ENCODE peak calls at places on chromosomes 3 and 15, in five cellular contexts. K is endothelial cell of umbilical vein, M is suprapubic skin, L is cardiac fibroblast, W is SJSA1. X is an unnamed sample.

GRCh38 chr15:98155356-98155755 is 194.9 kb downstream of the ARRDC4 start:
- DNase-seq in K (no peak), M (no peak), L (no peak), W (no peak), X (no peak)

GRCh38 chr3:177561769-177562360 is 364.6 kb upstream of the TBL1XR1 start:
- DNase-seq in K (no peak), M (no peak), L (no peak), W (no peak), X (no peak)

GRCh38 chr3:23202203-23202920 is 765 bp upstream of the UBE2E2 start:
- DNase-seq in K (peak), M (peak), L (peak), W (no peak), X (peak)

GRCh38 chr15:56772868-56773639 is 39.7 kb upstream of the ZNF280D start:
- DNase-seq in K (no peak), M (no peak), L (no peak), W (no peak), X (no peak)

GRCh38 chr15:25087137-25087536 is 132.3 kb downstream of the SNRPN start:
- DNase-seq in K (no peak), M (no peak), L (no peak), W (peak), X (no peak)

GRCh38 chr3:161175506-161175905 is 45.6 kb upstream of the NMD3 start:
- DNase-seq in K (peak), M (no peak), L (no peak), W (no peak), X (no peak)

GRCh38 chr3:108416111-108416869 is 94.1 kb downstream of the MYH15 start:
- DNase-seq in K (no peak), M (no peak), L (no peak), W (no peak), X (no peak)

GRCh38 chr15:51144021-51144532 is 49.4 kb upstream of the TNFAIP8L3 start:
- DNase-seq in K (peak), M (no peak), L (peak), W (no peak), X (no peak)

GRCh38 chr3:16012086-16012485 is 162.4 kb upstream of the GALNT15 start:
- DNase-seq in K (no peak), M (no peak), L (no peak), W (no peak), X (no peak)

GRCh38 chr3:141184430-141184829 is 47.2 kb upstream of the PXYLP1 start:
- DNase-seq in K (no peak), M (no peak), L (no peak), W (no peak), X (no peak)

GRCh38 chr3:152245498-152246175 is 23.1 kb upstream of the MBNL1 start:
- DNase-seq in K (no peak), M (no peak), L (no peak), W (no peak), X (no peak)

GRCh38 chr15:72785452-72786243 is 2.1 kb upstream of the ADPGK start:
- DNase-seq in K (no peak), M (no peak), L (peak), W (peak), X (no peak)

GRCh38 chr3:109154989-109155388 is 18.5 kb downstream of the C3orf85 start:
- DNase-seq in K (no peak), M (no peak), L (no peak), W (no peak), X (no peak)

GRCh38 chr3:13543251-13543650 is 5.7 kb upstream of the FBLN2 start:
- DNase-seq in K (no peak), M (peak), L (peak), W (peak), X (peak)

GRCh38 chr15:75928680-75929608 is 25.3 kb downstream of the FBXO22 start:
- DNase-seq in K (no peak), M (no peak), L (peak), W (no peak), X (no peak)

GRCh38 chr15:56460046-56460445 is 4.9 kb downstream of the MNS1 start:
- DNase-seq in K (no peak), M (no peak), L (no peak), W (no peak), X (no peak)

GRCh38 chr3:12964713-12965612 is 108.3 kb downstream of the IQSEC1 start:
- DNase-seq in K (no peak), M (no peak), L (no peak), W (no peak), X (no peak)

GRCh38 chr15:85889956-85890619 is 95.4 kb upstream of the KLHL25 start:
- DNase-seq in K (no peak), M (no peak), L (no peak), W (peak), X (no peak)

GRCh38 chr15:29770796-29771195 is 51.5 kb downstream of the TJP1 start:
- DNase-seq in K (no peak), M (no peak), L (no peak), W (peak), X (no peak)

GRCh38 chr15:53625260-53625659 is 134.2 kb downstream of the WDR72 start:
- DNase-seq in K (no peak), M (no peak), L (no peak), W (no peak), X (no peak)

GRCh38 chr3:184133840-184134745 is 1.1 kb upstream of the EIF2B5 start:
- DNase-seq in K (peak), M (peak), L (peak), W (peak), X (peak)

GRCh38 chr15:54960266-54960665 is 236.5 kb downstream of the RSL24D1 start:
- DNase-seq in K (no peak), M (no peak), L (no peak), W (no peak), X (no peak)

GRCh38 chr15:45642203-45642932 is 7.5 kb downstream of the SQOR start:
- DNase-seq in K (peak), M (no peak), L (peak), W (no peak), X (no peak)

GRCh38 chr3:39279745-39280517 is at the start of gene CX3CR1:
- DNase-seq in K (no peak), M (no peak), L (no peak), W (no peak), X (no peak)
- H3K4me3 ChIP-seq in K (no peak), M (no peak), L (no peak), W (no peak), X (no peak)

GRCh38 chr15:66292261-66293084 is 895 bp upstream of the DIS3L start:
- DNase-seq in K (no peak), M (no peak), L (no peak), W (no peak), X (no peak)
- H3K4me3 ChIP-seq in K (peak), M (peak), L (peak), W (peak), X (peak)

GRCh38 chr15:31227954-31228542 is 98.6 kb upstream of the KLF13 start:
- DNase-seq in K (no peak), M (no peak), L (no peak), W (no peak), X (no peak)
- H3K4me3 ChIP-seq in K (no peak), M (no peak), L (no peak), W (no peak), X (no peak)

DNA sequence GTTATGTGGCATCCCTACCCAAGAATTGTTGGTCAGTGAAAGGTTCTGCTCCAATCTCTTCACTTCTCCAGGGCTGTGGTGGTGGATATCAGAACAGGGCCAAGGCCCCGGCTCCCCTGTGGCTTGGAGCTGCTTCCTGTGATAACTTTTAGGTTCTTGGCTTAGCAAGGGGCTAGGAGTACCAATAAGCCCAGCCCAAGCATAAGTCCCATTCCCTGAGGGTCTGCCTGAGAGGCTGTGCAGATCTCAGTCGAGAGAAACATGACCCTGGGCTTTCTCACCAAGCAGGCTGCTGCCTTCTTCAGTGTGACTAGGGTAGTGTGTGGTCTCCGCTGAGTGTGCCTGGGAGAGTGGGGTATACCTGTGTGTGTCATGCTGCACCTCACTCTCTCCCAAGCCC is 7.1 kb downstream of the CLK3 start:
- DNase-seq in K (no peak), M (no peak), L (no peak), W (no peak), X (no peak)
- H3K4me3 ChIP-seq in K (no peak), M (no peak), L (no peak), W (no peak), X (no peak)

DNA sequence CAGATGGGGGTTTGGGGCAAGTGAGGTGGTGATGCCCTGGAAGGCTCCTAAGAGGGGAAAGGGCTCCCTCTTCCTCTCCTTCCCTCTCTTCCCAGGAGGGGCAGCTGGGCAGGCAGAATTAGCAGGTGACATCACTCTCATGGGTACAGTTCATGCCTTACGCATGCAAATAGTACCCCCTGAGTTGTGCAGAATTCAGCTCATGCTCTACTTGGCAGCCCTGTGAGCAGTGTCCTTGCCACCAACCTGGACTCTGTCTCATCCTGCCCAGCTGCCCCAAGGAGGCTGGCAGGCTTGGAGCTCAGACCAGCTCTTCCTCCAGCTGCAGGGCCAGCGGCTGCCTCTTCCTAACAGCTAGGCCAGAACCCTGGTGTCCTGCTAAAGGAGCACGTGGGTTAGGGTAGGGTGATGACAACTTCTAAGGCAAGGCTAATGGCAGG is 3.3 kb downstream of the CHAC1 start:
- DNase-seq in K (no peak), M (no peak), L (no peak), W (no peak), X (no peak)
- H3K4me3 ChIP-seq in K (no peak), M (no peak), L (no peak), W (no peak), X (no peak)